ENCODE peak calls at places on chromosomes 6 and 20, in nine cellular contexts. B, D, Z, G, M, U, J, O and T are unnamed samples.

GRCh38 chr20:8039048-8039447 is 19.5 kb upstream of the TMX4 start:
- DNase-seq in B (no peak), D (no peak), Z (no peak), G (no peak), M (peak; percentile 29), U (no peak), J (no peak), O (no peak), T (no peak)

GRCh38 chr6:37314803-37315515 is 38.8 kb upstream of the RNF8 start:
- DNase-seq in B (peak; percentile 27), D (no peak), Z (peak; percentile 30), G (no peak), M (peak; percentile 49), U (no peak), J (no peak), O (no peak), T (no peak)

GRCh38 chr20:40294747-40295146 is 394.3 kb downstream of the MAFB start:
- DNase-seq in B (no peak), D (no peak), Z (no peak), G (no peak), M (no peak), U (no peak), J (no peak), O (no peak), T (no peak)

GRCh38 chr20:61312909-61313308 is 60.8 kb downstream of the CDH4 start:
- DNase-seq in B (no peak), D (no peak), Z (no peak), G (no peak), M (no peak), U (no peak), J (no peak), O (no peak), T (no peak)

GRCh38 chr6:38114976-38115632 is 295.6 kb downstream of the ZFAND3 start:
- DNase-seq in B (no peak), D (no peak), Z (no peak), G (no peak), M (no peak), U (no peak), J (no peak), O (no peak), T (no peak)

GRCh38 chr6:166540631-166541331 is 45.7 kb downstream of the RAMACL start:
- DNase-seq in B (no peak), D (no peak), Z (peak; percentile 3), G (no peak), M (no peak), U (peak; percentile 80), J (peak; percentile 25), O (no peak), T (no peak)

GRCh38 chr6:168440520-168441433 is at the start of gene SMOC2:
- DNase-seq in B (no peak), D (peak; percentile 81), Z (no peak), G (no peak), M (no peak), U (no peak), J (no peak), O (no peak), T (no peak)

GRCh38 chr6:86949776-86950175 is 12.4 kb downstream of the HTR1E start:
- DNase-seq in B (no peak), D (no peak), Z (no peak), G (no peak), M (no peak), U (no peak), J (no peak), O (no peak), T (no peak)

GRCh38 chr6:124260337-124260736 is 456.7 kb downstream of the NKAIN2 start:
- DNase-seq in B (no peak), D (no peak), Z (no peak), G (no peak), M (no peak), U (no peak), J (no peak), O (no peak), T (no peak)

GRCh38 chr6:170068496-170068895 is 222.4 kb downstream of the DLL1 start:
- DNase-seq in B (no peak), D (no peak), Z (no peak), G (peak; percentile 35), M (no peak), U (no peak), J (no peak), O (no peak), T (no peak)